ENCODE peak calls at places on chromosome 17, in seven cellular contexts. R is Karpas-422; K is fibroblast of gingiva; C is stimulated activated CD4-positive, alpha-beta T cell treated with anti-CD3 and anti-CD28 coated beads, Interleukin-15, amount 100 ng/mL, for 48 hours; U is T-helper 2 cell; T is PC-3; P is left lung. J is an unnamed sample.

GRCh38 chr17:73720187-73720834 is 76.1 kb upstream of the SDK2 start:
- DNase-seq in R (no peak), K (no peak), C (no peak), U (no peak), T (no peak), P (no peak), J (no peak)

GRCh38 chr17:47404006-47404405 is 80.3 kb downstream of the EFCAB13 start:
- DNase-seq in R (peak), K (no peak), C (no peak), U (no peak), T (no peak), P (no peak), J (no peak)

GRCh38 chr17:76920364-76921139 is 52.3 kb downstream of the MGAT5B start:
- DNase-seq in R (no peak), K (no peak), C (no peak), U (no peak), T (no peak), P (no peak), J (no peak)

GRCh38 chr17:82088838-82089722 is 9.0 kb downstream of the FASN start:
- DNase-seq in R (no peak), K (no peak), C (no peak), U (no peak), T (no peak), P (no peak), J (no peak)

GRCh38 chr17:58679263-58680037 is 12.4 kb downstream of the TEX14 start:
- DNase-seq in R (no peak), K (no peak), C (no peak), U (no peak), T (peak), P (no peak), J (no peak)

GRCh38 chr17:58352843-58353719 is 1.1 kb upstream of the SUPT4H1 start:
- DNase-seq in R (peak), K (peak), C (no peak), U (no peak), T (peak), P (peak), J (no peak)

GRCh38 chr17:14318906-14319205 is 18.0 kb downstream of the HS3ST3B1 start:
- DNase-seq in R (no peak), K (no peak), C (no peak), U (no peak), T (no peak), P (no peak), J (no peak)

GRCh38 chr17:77601054-77601979 is 357.2 kb upstream of the TNRC6C start:
- DNase-seq in R (no peak), K (peak), C (no peak), U (no peak), T (no peak), P (no peak), J (no peak)

GRCh38 chr17:45123930-45124796 is 8.2 kb downstream of the PLCD3 start:
- DNase-seq in R (peak), K (peak), C (no peak), U (no peak), T (peak), P (peak), J (no peak)

GRCh38 chr17:15971108-15971507 is 26.2 kb downstream of the ADORA2B start:
- DNase-seq in R (no peak), K (no peak), C (no peak), U (no peak), T (no peak), P (peak), J (no peak)

GRCh38 chr17:63647065-63647725 is 25.0 kb downstream of the MAP3K3 start:
- DNase-seq in R (no peak), K (no peak), C (no peak), U (no peak), T (peak), P (no peak), J (no peak)

J was measured in suprapubic skin.